ENCODE peak calls at places on chromosomes 11 and 22, in five cellular contexts. L is CD4-positive, alpha-beta T cell; B is A549; A is prostate gland; I is uterus. D is an unnamed sample. For H3K9me3, the result is how much of the 10 kb centered on the place peaks cover.

GRCh38 chr22:25564979-25565677 is 653 bp downstream of the GRK3 start:
- DNase-seq in L (no peak), B (peak), A (peak), I (peak), D (no peak)

GRCh38 chr11:86374586-86374985 is at the start of gene CCDC81:
- DNase-seq in L (no peak), B (no peak), A (no peak), I (no peak), D (no peak)

GRCh38 chr11:64285885-64286800 is 495 bp downstream of the GPR137 start:
- DNase-seq in I (no peak), L (no peak), A (no peak), B (peak), D (no peak)

GRCh38 chr11:12248330-12248729 is 129.0 kb upstream of the PARVA start:
- DNase-seq in L (no peak), B (peak), I (peak), A (peak), D (peak)

GRCh38 chr22:37331034-37331428 is 48.7 kb downstream of the CYTH4 start:
- DNase-seq in A (no peak), I (no peak), L (no peak), B (no peak), D (no peak)

GRCh38 chr11:35541621-35542375 is 16.4 kb upstream of the PAMR1 start:
- DNase-seq in A (no peak), L (no peak), B (peak), I (peak), D (peak)

GRCh38 chr22:45190473-45190872 is 26.7 kb downstream of the NUP50 start:
- DNase-seq in B (no peak), A (no peak), I (no peak), L (no peak), D (no peak)

GRCh38 chr11:121895919-121896318 is 220.1 kb downstream of the BLID start:
- DNase-seq in B (no peak), L (no peak), I (no peak), A (no peak), D (no peak)

GRCh38 chr11:47225552-47226137 is 10.9 kb downstream of the DDB2 start:
- DNase-seq in B (no peak), L (no peak), I (no peak), A (no peak), D (no peak)

GRCh38 chr11:34480339-34480738 is 33.3 kb downstream of the ELF5 start:
- DNase-seq in I (no peak), A (peak), B (no peak), L (no peak), D (no peak)

GRCh38 chr11:120324932-120325810 is at the start of gene TLCD5:
- DNase-seq in I (peak), B (peak), L (peak), A (peak), D (no peak)

GRCh38 chr11:66327171-66328035 is 8.8 kb downstream of the RIN1 start:
- DNase-seq in I (no peak), L (no peak), B (no peak), A (no peak), D (no peak)

GRCh38 chr11:108224908-108225786 is 2.3 kb downstream of the ATM start:
- DNase-seq in L (no peak), I (no peak), A (no peak), B (no peak), D (no peak)

DNA sequence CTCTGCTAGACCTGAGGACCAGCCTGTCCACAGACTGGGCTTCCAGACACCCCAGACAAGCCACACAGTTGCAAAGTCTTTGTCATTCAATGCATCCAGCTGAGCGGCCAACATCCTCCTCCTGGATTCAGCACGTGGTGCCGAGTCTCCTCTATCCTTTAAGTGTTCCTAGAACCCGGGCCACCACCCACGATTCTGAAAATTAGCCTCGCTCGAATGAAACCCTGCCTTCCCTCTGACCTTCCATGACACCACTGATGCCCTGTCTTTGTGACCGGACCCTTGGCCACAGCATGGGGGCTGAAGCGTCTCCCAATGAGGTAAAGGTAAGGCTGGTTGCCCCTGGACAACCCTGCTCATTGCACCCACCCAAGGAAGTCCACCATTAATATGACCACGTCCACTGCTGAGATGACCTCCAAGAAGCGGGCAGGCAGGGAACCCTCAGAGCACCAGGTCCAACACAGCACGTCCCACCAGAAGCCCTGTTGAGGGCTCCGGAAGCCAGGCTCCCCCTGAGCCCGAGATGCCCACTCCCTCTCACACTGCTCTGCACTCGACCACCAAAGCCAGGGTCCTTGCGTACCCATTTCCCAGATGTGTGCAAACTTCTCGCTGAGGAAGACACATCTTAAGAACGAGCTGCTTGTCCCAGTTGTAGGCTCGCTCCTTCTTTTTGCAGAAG is 279.0 kb downstream of the CTTN start:
- DNase-seq in L (no peak), A (no peak), I (no peak), B (no peak), D (no peak)
- H3K9me3 ChIP-seq in L (under half), A (under half), I (under half), B (under half), D (under half)

DNA sequence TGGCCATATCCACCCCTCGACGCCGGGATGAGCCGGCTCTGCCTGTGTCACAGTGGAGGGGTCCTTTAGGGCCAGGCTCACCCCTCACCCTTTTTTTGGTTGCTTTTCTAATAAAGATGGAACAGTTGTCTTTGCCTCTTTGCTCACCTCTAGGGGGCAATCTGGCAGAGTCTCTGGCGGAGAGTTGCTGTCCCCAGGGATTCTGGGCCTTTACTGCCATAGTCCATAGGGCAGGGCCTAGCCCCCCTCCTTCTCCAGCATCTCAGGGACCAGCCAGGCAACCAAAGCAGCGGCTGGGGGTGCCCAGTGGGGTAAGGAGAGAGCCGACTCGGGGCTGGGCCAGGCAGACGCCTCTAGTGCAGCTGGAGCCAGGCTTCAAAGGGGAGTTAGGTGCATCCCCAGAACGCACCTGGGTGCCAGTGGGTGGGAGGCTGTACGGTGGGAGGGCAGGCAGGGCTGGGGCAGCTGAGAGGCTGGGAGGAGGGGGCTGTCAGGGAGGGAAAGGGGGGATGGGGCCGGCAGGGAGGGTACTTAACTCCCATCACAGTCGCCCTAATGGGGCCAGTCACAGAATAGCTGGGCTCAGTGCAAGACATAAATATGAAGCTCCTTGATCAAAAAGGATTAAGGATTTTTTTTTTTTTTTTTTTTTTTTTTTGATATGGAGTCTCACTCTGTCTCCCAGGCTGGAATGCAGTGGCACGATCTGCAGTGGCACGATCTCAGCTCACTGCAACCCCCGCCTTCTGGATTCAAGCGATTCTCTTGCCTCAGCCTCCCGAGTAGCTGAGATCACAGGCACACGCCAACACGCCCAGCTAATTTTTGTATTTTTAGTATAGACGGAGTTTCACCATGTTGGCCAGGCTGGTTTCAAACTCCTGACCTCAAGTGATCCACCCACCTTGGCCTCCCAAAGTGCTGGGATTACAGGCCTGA is 2.5 kb upstream of the SUSD2 start:
- DNase-seq in B (no peak), A (no peak), L (no peak), I (no peak), D (no peak)
- TF ChIP-seq CTCF in B (peak), A (no peak), L (peak), I (peak), D (no peak)

DNA sequence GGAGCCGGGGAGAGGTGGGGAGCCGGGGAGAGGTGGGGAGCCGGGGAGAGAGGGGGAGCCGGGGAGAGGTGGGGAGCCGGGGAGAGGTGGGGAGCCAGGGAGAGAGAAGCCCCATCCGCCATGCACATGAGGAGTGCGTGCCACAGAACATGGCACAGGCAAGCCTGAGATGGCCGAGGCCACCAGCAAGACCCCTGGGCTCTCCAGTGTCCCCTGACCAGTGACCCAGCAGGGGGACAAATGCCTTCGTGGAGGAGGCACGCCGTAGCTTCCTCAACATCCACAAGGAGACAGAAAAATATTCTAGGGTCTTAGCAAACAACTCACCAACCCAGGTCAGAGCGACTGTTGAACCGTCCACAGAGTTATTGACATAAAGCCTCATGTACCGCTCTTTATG is 618.8 kb downstream of the TBC1D22A start:
- DNase-seq in B (no peak), L (no peak), A (no peak), I (no peak), D (no peak)
- H3K9me3 ChIP-seq in B (under half), L (under half), A (under half), I (under half), D (under half)

GRCh38 chr11:113690619-113691569 is 15.2 kb downstream of the TMPRSS5 start:
- DNase-seq in B (peak), L (no peak), I (no peak), A (no peak), D (no peak)
- TF ChIP-seq CTCF in B (peak), L (no peak), I (no peak), A (no peak), D (no peak)

GRCh38 chr22:47613606-47614350 is 851.3 kb downstream of the TBC1D22A start:
- DNase-seq in A (no peak), B (no peak), L (no peak), I (no peak), D (no peak)
- H3K9me3 ChIP-seq in A (under half), B (under half), L (under half), I (under half), D (under half)

GRCh38 chr11:69445131-69445470 is 36.4 kb upstream of the LINC01488 start:
- DNase-seq in B (no peak), A (no peak), I (no peak), L (no peak), D (no peak)

GRCh38 chr11:69443138-69443967 is 38.1 kb upstream of the LINC01488 start:
- DNase-seq in I (peak), A (peak), B (peak), L (peak), D (peak)

GRCh38 chr11:69443968-69444364 is 37.5 kb upstream of the LINC01488 start:
- DNase-seq in L (no peak), A (no peak), B (no peak), I (no peak), D (peak)

GRCh38 chr11:69446108-69446507 is 35.4 kb upstream of the LINC01488 start:
- DNase-seq in I (no peak), B (no peak), A (no peak), L (no peak), D (no peak)

DNA sequence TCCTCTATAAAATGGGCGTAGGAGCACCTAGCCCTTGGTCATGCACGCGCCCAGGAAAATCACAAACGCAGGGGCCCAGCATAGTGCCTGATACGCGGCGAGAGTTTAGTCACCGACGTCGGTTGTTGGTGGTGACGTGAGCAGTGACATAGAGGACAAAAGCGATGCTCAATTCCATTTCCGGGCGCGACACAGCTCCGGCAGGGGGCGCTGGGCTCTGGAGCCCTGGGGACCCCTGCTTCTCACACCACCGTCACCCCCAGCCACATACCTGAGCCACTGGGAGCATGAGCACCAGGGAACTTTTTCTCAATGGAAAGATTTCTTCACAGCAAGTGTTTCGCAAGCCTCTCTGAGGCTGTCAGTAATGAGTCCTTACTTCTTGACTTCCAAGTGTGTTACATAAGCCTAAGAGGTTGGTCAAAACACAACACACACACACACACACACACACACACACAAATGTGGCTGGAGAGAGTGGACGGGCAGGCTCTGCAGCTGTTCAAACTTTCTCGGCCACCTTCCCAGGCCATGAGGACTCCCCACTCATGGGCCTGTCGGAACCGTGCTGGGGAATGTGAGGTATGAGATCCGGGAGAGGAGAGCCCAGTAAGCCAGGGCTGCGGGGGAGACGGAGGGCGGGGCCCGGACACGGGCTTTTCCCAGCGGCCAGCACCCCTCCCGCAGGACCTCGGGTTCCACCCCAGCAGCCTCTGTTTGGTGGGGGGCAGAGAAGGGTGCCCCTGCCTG is 36.9 kb upstream of the LINC01488 start:
- DNase-seq in L (no peak), A (peak), B (peak), I (peak), D (peak)
- TF ChIP-seq CTCF in L (no peak), A (no peak), B (peak), I (no peak), D (no peak)

GRCh38 chr22:47940211-47940610 is 1177.8 kb downstream of the TBC1D22A start:
- DNase-seq in L (no peak), I (no peak), B (no peak), A (no peak), D (no peak)
- H3K9me3 ChIP-seq in L (under half), I (under half), B (under half), A (under half), D (under half)

GRCh38 chr22:22345781-22346180 is 101.2 kb downstream of the VPREB1 start:
- DNase-seq in L (no peak), I (no peak), B (no peak), A (no peak), D (no peak)

GRCh38 chr22:22343603-22344276 is 99.2 kb downstream of the VPREB1 start:
- DNase-seq in B (no peak), A (no peak), I (no peak), L (no peak), D (no peak)

GRCh38 chr22:22344430-22344829 is 99.8 kb downstream of the VPREB1 start:
- DNase-seq in B (no peak), L (no peak), A (no peak), I (no peak), D (no peak)

GRCh38 chr22:22341736-22342135 is 97.2 kb downstream of the VPREB1 start:
- DNase-seq in B (no peak), L (no peak), I (no peak), A (no peak), D (no peak)

DNA sequence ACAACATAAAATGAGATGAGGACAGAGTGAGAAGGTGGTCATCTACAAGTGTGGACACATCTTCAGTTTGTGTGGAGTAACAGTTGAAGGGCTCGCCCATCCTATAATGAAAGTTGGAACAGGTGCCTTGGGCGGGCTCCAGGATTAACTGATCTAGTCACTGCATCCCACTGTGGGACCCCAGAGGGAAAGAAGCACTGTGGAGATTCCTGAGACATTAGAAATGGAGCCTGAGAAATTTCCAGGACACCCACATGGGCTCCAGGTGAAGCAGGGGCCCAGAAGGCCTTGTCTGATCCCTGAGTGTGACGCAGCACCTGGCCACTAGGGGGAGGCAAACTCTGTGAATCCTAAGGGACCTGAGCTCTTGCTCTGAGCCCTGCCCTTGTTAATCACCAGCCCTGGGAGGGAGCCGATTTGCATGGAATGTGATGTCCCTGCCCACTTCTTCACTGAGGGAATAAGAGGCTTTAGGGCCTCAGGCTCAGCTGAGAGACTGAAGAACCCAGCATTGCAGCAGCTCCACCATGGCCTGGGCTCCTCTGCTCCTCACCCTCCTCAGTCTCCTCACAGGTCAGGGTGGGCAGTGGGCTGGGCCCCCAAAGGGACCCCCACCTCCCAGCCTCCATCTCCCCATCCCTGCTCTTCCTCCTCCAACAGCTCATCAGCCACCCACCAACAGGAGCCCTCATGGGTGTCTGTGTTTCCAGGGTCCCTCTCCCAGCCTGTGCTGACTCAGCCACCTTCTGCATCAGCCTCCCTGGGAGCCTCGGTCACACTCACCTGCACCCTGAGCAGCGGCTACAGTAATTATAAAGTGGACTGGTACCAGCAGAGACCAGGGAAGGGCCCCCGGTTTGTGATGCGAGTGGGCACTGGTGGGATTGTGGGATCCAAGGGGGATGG is 98.4 kb downstream of the VPREB1 start:
- DNase-seq in B (peak), A (peak), I (no peak), L (peak), D (no peak)
- TF ChIP-seq CTCF in B (peak), A (peak), I (peak), L (peak), D (peak)

GRCh38 chr22:47446821-47447810 is 684.7 kb downstream of the TBC1D22A start:
- DNase-seq in I (no peak), B (no peak), L (no peak), A (no peak), D (peak)

GRCh38 chr22:47452184-47452583 is 689.7 kb downstream of the TBC1D22A start:
- DNase-seq in A (no peak), B (peak), I (no peak), L (no peak), D (no peak)

GRCh38 chr22:47450876-47451475 is 688.5 kb downstream of the TBC1D22A start:
- DNase-seq in I (no peak), A (no peak), L (no peak), B (no peak), D (no peak)

GRCh38 chr22:47448231-47449035 is 686.0 kb downstream of the TBC1D22A start:
- DNase-seq in I (no peak), B (no peak), A (no peak), L (no peak), D (peak)

GRCh38 chr22:47449508-47450270 is 687.2 kb downstream of the TBC1D22A start:
- DNase-seq in I (no peak), A (no peak), B (no peak), L (no peak), D (no peak)
- H3K9me3 ChIP-seq in I (under half), A (under half), B (under half), L (under half), D (under half)

GRCh38 chr11:79055866-79056632 is 384.8 kb downstream of the TENM4 start:
- DNase-seq in L (no peak), A (no peak), I (peak), B (no peak), D (no peak)
- TF ChIP-seq CTCF in L (no peak), A (no peak), I (no peak), B (no peak), D (no peak)

D was measured in right atrium auricular region.